ENCODE peak calls at places on chromosomes 2 and 18, in five cellular contexts. K, Y, O, X and W are unnamed samples.

GRCh38 chr2:1052671-1053270 is 102.1 kb downstream of the SNTG2 start:
- DNase-seq in K (no peak), Y (no peak), O (no peak), X (no peak), W (no peak)

GRCh38 chr2:6526093-6526824 is 339.4 kb downstream of the CMPK2 start:
- DNase-seq in K (no peak), Y (no peak), O (peak; percentile 83), X (peak; percentile 17), W (no peak)

GRCh38 chr2:201880620-201881381 is 74.5 kb downstream of the CDK15 start:
- DNase-seq in K (no peak), Y (no peak), O (no peak), X (no peak), W (no peak)

GRCh38 chr18:30094556-30094955 is 948.0 kb downstream of the DSC3 start:
- DNase-seq in K (no peak), Y (no peak), O (no peak), X (no peak), W (no peak)

GRCh38 chr2:109185338-109185737 is 56.3 kb downstream of the SH3RF3 start:
- DNase-seq in K (no peak), Y (no peak), O (no peak), X (no peak), W (no peak)

GRCh38 chr2:133733856-133734255 is 165.6 kb upstream of the NCKAP5 start:
- DNase-seq in K (no peak), Y (no peak), O (no peak), X (no peak), W (no peak)

GRCh38 chr2:68506170-68506569 is 38.8 kb downstream of the APLF start:
- DNase-seq in K (no peak), Y (no peak), O (no peak), X (no peak), W (no peak)

GRCh38 chr18:29163596-29163995 is 986.7 kb upstream of the CDH2 start:
- DNase-seq in K (no peak), Y (no peak), O (no peak), X (no peak), W (no peak)

GRCh38 chr2:47070920-47071824 is 83.9 kb downstream of the STPG4 start:
- DNase-seq in K (no peak), Y (no peak), O (no peak), X (peak; percentile 80), W (no peak)

GRCh38 chr2:169362346-169363026 is at the start of gene LRP2:
- DNase-seq in K (peak; percentile 80), Y (no peak), O (no peak), X (peak; percentile 45), W (no peak)

GRCh38 chr18:3998698-3999333 is 456.3 kb downstream of the DLGAP1 start:
- DNase-seq in K (no peak), Y (no peak), O (peak; percentile 46), X (no peak), W (no peak)

GRCh38 chr2:54274781-54275242 is 18.8 kb upstream of the TSPYL6 start:
- DNase-seq in K (no peak), Y (no peak), O (no peak), X (no peak), W (no peak)

GRCh38 chr2:42769583-42770287 is 5.8 kb upstream of the OXER1 start:
- DNase-seq in K (no peak), Y (no peak), O (no peak), X (peak; percentile 21), W (no peak)

GRCh38 chr18:63149200-63149587 is 170.4 kb downstream of the BCL2 start:
- DNase-seq in K (no peak), Y (no peak), O (no peak), X (no peak), W (no peak)

GRCh38 chr2:55052087-55053061 is 2.1 kb upstream of the RTN4 start:
- DNase-seq in K (no peak), Y (no peak), O (no peak), X (no peak), W (no peak)

GRCh38 chr18:38362286-38362792 is 796.7 kb upstream of the CELF4 start:
- DNase-seq in K (no peak), Y (no peak), O (peak; percentile 25), X (no peak), W (no peak)

GRCh38 chr18:58168221-58168620 is 124.2 kb downstream of the NEDD4L start:
- DNase-seq in K (no peak), Y (no peak), O (no peak), X (no peak), W (no peak)

GRCh38 chr2:74583504-74583903 is 29.0 kb downstream of the DOK1 start:
- DNase-seq in K (no peak), Y (no peak), O (no peak), X (no peak), W (no peak)

GRCh38 chr2:201827621-201828020 is 21.3 kb downstream of the CDK15 start:
- DNase-seq in K (no peak), Y (no peak), O (no peak), X (no peak), W (no peak)

GRCh38 chr2:215973111-215973792 is 40.1 kb downstream of the MREG start:
- DNase-seq in K (no peak), Y (no peak), O (no peak), X (no peak), W (no peak)

GRCh38 chr2:211248841-211249240 is 692.4 kb downstream of the CPS1 start:
- DNase-seq in K (no peak), Y (no peak), O (no peak), X (no peak), W (no peak)